ENCODE peak calls at places on chromosomes 5 and 9, in seven cellular contexts. F is SK-N-SH, L is HepG2, E is GM12878, D is GM12891, N is K562, G is H1. J is an unnamed sample.

GRCh38 chr9:129136446-129137049 is 25.3 kb downstream of the PTPA start:
- DNase-seq in F (no peak), L (no peak), E (no peak), D (no peak), N (no peak), G (no peak), J (no peak)

GRCh38 chr9:130588416-130588815 is 9.0 kb downstream of the FUBP3 start:
- DNase-seq in F (no peak), L (no peak), E (no peak), D (no peak), N (no peak), G (no peak), J (no peak)

GRCh38 chr5:95832664-95833063 is 10.1 kb upstream of the GLRX start:
- DNase-seq in F (no peak), L (no peak), E (no peak), D (no peak), N (no peak), G (no peak), J (no peak)

GRCh38 chr5:16883801-16884200 is 52.3 kb downstream of the MYO10 start:
- DNase-seq in F (no peak), L (no peak), E (no peak), D (no peak), N (no peak), G (no peak), J (no peak)

GRCh38 chr9:110066929-110067716 is 140.8 kb downstream of the C9orf152 start:
- DNase-seq in F (no peak), L (no peak), E (no peak), D (no peak), N (no peak), G (no peak), J (no peak)

GRCh38 chr5:79878721-79879336 is 112.2 kb downstream of the MTX3 start:
- DNase-seq in F (peak; percentile 32), L (peak; percentile 13), E (no peak), D (peak; percentile 33), N (peak; percentile 48), G (peak; percentile 87), J (peak; percentile 22)

GRCh38 chr5:172697123-172698121 is 56.4 kb downstream of the NEURL1B start:
- DNase-seq in F (peak; percentile 87), L (peak; percentile 77), E (peak; percentile 33), D (peak; percentile 84), N (peak; percentile 78), G (peak; percentile 91), J (peak; percentile 81)

GRCh38 chr5:154884424-154884823 is 26.0 kb downstream of the CNOT8 start:
- DNase-seq in F (no peak), L (no peak), E (no peak), D (no peak), N (no peak), G (no peak), J (no peak)

GRCh38 chr5:58711965-58712364 is 129.1 kb downstream of the RAB3C start:
- DNase-seq in F (no peak), L (no peak), E (no peak), D (no peak), N (no peak), G (no peak), J (no peak)

GRCh38 chr9:30172206-30172605 is 2212.2 kb upstream of the ACO1 start:
- DNase-seq in F (no peak), L (no peak), E (no peak), D (no peak), N (no peak), G (no peak), J (no peak)

GRCh38 chr9:6907772-6908381 is 150.1 kb downstream of the KDM4C start:
- DNase-seq in F (no peak), L (peak; percentile 38), E (no peak), D (no peak), N (no peak), G (no peak), J (no peak)

GRCh38 chr5:157816682-157817268 is 42.2 kb downstream of the CLINT1 start:
- DNase-seq in F (no peak), L (no peak), E (no peak), D (no peak), N (no peak), G (no peak), J (no peak)

GRCh38 chr9:4620881-4621555 is 41.1 kb upstream of the PLPP6 start:
- DNase-seq in F (no peak), L (no peak), E (no peak), D (no peak), N (no peak), G (no peak), J (no peak)

GRCh38 chr5:143674469-143674786 is 137.5 kb upstream of the HMHB1 start:
- DNase-seq in F (no peak), L (no peak), E (no peak), D (no peak), N (no peak), G (no peak), J (no peak)

GRCh38 chr9:7103382-7104170 is 345.8 kb downstream of the KDM4C start:
- DNase-seq in F (peak; percentile 3), L (no peak), E (no peak), D (no peak), N (no peak), G (no peak), J (no peak)

GRCh38 chr5:172523146-172523745 is 68.9 kb upstream of the SH3PXD2B start:
- DNase-seq in F (no peak), L (no peak), E (no peak), D (no peak), N (no peak), G (no peak), J (no peak)

GRCh38 chr9:95457769-95458168 is 59.0 kb downstream of the PTCH1 start:
- DNase-seq in F (no peak), L (no peak), E (no peak), D (no peak), N (no peak), G (no peak), J (no peak)

GRCh38 chr5:106392766-106393165 is 1278.0 kb downstream of the EFNA5 start:
- DNase-seq in F (no peak), L (no peak), E (no peak), D (no peak), N (no peak), G (no peak), J (no peak)

GRCh38 chr5:150409638-150410523 is 2.8 kb downstream of the CD74 start:
- DNase-seq in F (peak; percentile 91), L (peak; percentile 77), E (peak; percentile 84), D (no peak), N (peak; percentile 74), G (peak; percentile 80), J (no peak)

GRCh38 chr5:176810084-176810597 is at the start of gene UNC5A:
- DNase-seq in F (peak; percentile 91), L (no peak), E (no peak), D (peak; percentile 73), N (peak; percentile 84), G (peak; percentile 93), J (peak; percentile 62)

GRCh38 chr9:132486706-132487350 is 76.8 kb downstream of the CFAP77 start:
- DNase-seq in F (peak; percentile 55), L (no peak), E (no peak), D (peak; percentile 39), N (no peak), G (no peak), J (no peak)
- TF ChIP-seq TAF1 in F (no peak), L (no peak), E (no peak), D (no peak), N (no peak), G (no peak), J (no peak)

GRCh38 chr9:114014044-114014443 is 64.1 kb downstream of the AMBP start:
- DNase-seq in F (no peak), L (no peak), E (no peak), D (no peak), N (no peak), G (no peak), J (no peak)

GRCh38 chr9:114012126-114012525 is 66.0 kb downstream of the AMBP start:
- DNase-seq in F (no peak), L (no peak), E (no peak), D (no peak), N (no peak), G (no peak), J (no peak)

GRCh38 chr9:114007991-114008666 is 70.0 kb downstream of the AMBP start:
- DNase-seq in F (no peak), L (no peak), E (no peak), D (no peak), N (no peak), G (peak; percentile 36), J (no peak)

GRCh38 chr9:114008667-114009410 is 69.3 kb downstream of the AMBP start:
- DNase-seq in F (no peak), L (no peak), E (no peak), D (no peak), N (no peak), G (peak; percentile 32), J (no peak)

GRCh38 chr9:114011313-114011712 is 66.8 kb downstream of the AMBP start:
- DNase-seq in F (no peak), L (no peak), E (no peak), D (no peak), N (no peak), G (peak; percentile 42), J (no peak)
- TF ChIP-seq TAF1 in F (no peak), L (no peak), E (no peak), D (no peak), N (no peak), G (no peak), J (no peak)

GRCh38 chr9:23822331-23823169 is 3.5 kb downstream of the ELAVL2 start:
- DNase-seq in F (peak; percentile 17), L (no peak), E (no peak), D (no peak), N (no peak), G (peak; percentile 78), J (no peak)
- TF ChIP-seq TAF1 in F (no peak), L (no peak), E (no peak), D (no peak), N (no peak), G (no peak), J (no peak)

GRCh38 chr9:27292646-27293045 is 4.3 kb downstream of the EQTN start:
- DNase-seq in F (peak; percentile 37), L (no peak), E (no peak), D (no peak), N (no peak), G (no peak), J (no peak)
- TF ChIP-seq TAF1 in F (no peak), L (no peak), E (no peak), D (no peak), N (no peak), G (no peak), J (no peak)

DNA sequence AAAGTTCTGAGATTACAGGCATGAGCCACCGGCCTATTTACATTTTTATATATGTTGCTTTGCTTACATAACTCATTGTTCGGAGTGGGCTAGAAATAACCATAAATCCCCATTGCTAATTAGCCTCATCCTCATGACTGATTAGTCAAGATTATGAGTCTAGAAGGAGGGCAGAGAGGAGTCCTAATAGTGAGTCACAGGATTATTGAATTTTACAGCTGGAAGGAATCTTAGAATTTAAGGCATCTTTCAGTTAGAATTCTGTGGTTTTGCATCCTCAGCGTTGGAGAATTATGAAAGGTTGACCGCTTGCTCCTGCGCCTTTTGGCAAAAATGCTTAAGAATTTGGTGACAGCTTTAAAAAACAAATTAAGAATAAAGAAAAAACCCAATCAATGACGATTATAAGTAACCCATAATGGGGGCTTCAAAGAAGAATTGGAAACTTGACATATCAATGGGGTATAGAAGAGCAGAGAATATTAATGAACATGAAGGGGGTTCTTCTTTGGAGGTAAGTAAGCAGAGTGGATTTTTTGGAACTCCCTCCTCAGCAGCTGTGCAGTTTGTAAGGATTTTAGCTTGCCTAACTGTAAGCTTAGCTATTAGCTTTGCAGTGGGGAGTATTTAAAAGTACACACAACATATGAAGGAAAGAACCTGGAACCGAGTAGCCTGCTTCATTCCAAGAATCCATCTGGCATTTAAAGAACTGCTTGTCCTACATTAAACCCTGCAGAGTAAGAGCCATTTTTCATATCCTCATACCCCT is 2.4 kb upstream of the PBX3 start:
- DNase-seq in F (no peak), L (no peak), E (no peak), D (no peak), N (no peak), G (no peak), J (no peak)
- TF ChIP-seq TAF1 in F (no peak), L (no peak), E (no peak), D (no peak), N (no peak), G (no peak), J (no peak)